ENCODE peak calls at places on chromosomes 6 and 20, in ten cellular contexts. K, N, L, U, P, I, X, B, A and H are unnamed samples.

GRCh38 chr6:142478117-142478516 is 176.3 kb downstream of the ADGRG6 start:
- DNase-seq in K (peak), N (no peak), L (no peak), U (peak), P (peak), I (no peak), X (no peak), B (peak), A (no peak), H (no peak)

GRCh38 chr6:44133003-44133931 is 5.9 kb downstream of the TMEM63B start:
- DNase-seq in K (peak), N (no peak), L (no peak), U (peak), P (no peak), I (peak), X (no peak), B (no peak), A (no peak), H (no peak)

GRCh38 chr6:160348552-160349441 is 619 bp downstream of the SLC22A3 start:
- DNase-seq in K (no peak), N (no peak), L (no peak), U (no peak), P (peak), I (no peak), X (no peak), B (no peak), A (no peak), H (no peak)

GRCh38 chr6:111798281-111798725 is 74.9 kb downstream of the FYN start:
- DNase-seq in K (no peak), N (no peak), L (no peak), U (no peak), P (no peak), I (no peak), X (no peak), B (no peak), A (no peak), H (no peak)

GRCh38 chr20:43920797-43921196 is 6.1 kb downstream of the TOX2 start:
- DNase-seq in K (no peak), N (no peak), L (no peak), U (no peak), P (no peak), I (no peak), X (no peak), B (no peak), A (no peak), H (no peak)

GRCh38 chr6:2843138-2843740 is 1.6 kb upstream of the SERPINB1 start:
- DNase-seq in K (no peak), N (no peak), L (no peak), U (no peak), P (no peak), I (no peak), X (no peak), B (no peak), A (no peak), H (no peak)

GRCh38 chr6:167161895-167162467 is 4.2 kb upstream of the GPR31 start:
- DNase-seq in K (no peak), N (no peak), L (no peak), U (no peak), P (no peak), I (no peak), X (no peak), B (no peak), A (no peak), H (no peak)

GRCh38 chr6:31965700-31966099 is 6.2 kb downstream of the DXO start:
- DNase-seq in K (no peak), N (no peak), L (peak), U (no peak), P (no peak), I (no peak), X (no peak), B (no peak), A (no peak), H (no peak)

GRCh38 chr6:25497383-25497782 is 154.6 kb upstream of the SCGN start:
- DNase-seq in K (no peak), N (no peak), L (no peak), U (no peak), P (no peak), I (no peak), X (no peak), B (no peak), A (no peak), H (no peak)

GRCh38 chr6:14671261-14671681 is 553.7 kb downstream of the CD83 start:
- DNase-seq in K (peak), N (peak), L (no peak), U (no peak), P (no peak), I (no peak), X (no peak), B (no peak), A (no peak), H (no peak)

GRCh38 chr20:63750807-63751470 is 11.4 kb downstream of the SLC2A4RG start:
- DNase-seq in K (no peak), N (no peak), L (peak), U (no peak), P (peak), I (no peak), X (no peak), B (no peak), A (peak), H (no peak)

GRCh38 chr20:57573893-57574292 is 13.0 kb downstream of the PCK1 start:
- DNase-seq in K (no peak), N (no peak), L (peak), U (no peak), P (no peak), I (no peak), X (no peak), B (no peak), A (no peak), H (no peak)

GRCh38 chr20:21505161-21505809 is 8.6 kb downstream of the NKX2-2 start:
- DNase-seq in K (peak), N (no peak), L (peak), U (peak), P (peak), I (no peak), X (peak), B (peak), A (peak), H (peak)

GRCh38 chr6:106849130-106849529 is 125.4 kb downstream of the CD24 start:
- DNase-seq in K (no peak), N (no peak), L (no peak), U (no peak), P (no peak), I (no peak), X (no peak), B (no peak), A (no peak), H (no peak)

GRCh38 chr20:60304026-60304590 is 345.9 kb downstream of the CDH26 start:
- DNase-seq in K (no peak), N (no peak), L (no peak), U (no peak), P (no peak), I (no peak), X (no peak), B (no peak), A (no peak), H (no peak)

GRCh38 chr20:55472704-55473103 is 532.6 kb downstream of the CBLN4 start:
- DNase-seq in K (no peak), N (no peak), L (no peak), U (no peak), P (no peak), I (no peak), X (no peak), B (no peak), A (no peak), H (no peak)

GRCh38 chr20:7585126-7585679 is 355.1 kb downstream of the HAO1 start:
- DNase-seq in K (no peak), N (no peak), L (no peak), U (no peak), P (no peak), I (peak), X (no peak), B (no peak), A (no peak), H (no peak)

GRCh38 chr6:13923527-13924145 is 1.1 kb upstream of the RNF182 start:
- DNase-seq in K (peak), N (peak), L (no peak), U (no peak), P (no peak), I (no peak), X (no peak), B (no peak), A (no peak), H (no peak)

GRCh38 chr20:50191566-50192363 is 1.1 kb downstream of the CEBPB start:
- DNase-seq in K (peak), N (no peak), L (peak), U (peak), P (peak), I (peak), X (peak), B (no peak), A (peak), H (peak)

GRCh38 chr6:25050356-25050755 is 114.6 kb upstream of the RIPOR2 start:
- DNase-seq in K (peak), N (peak), L (no peak), U (no peak), P (peak), I (no peak), X (peak), B (no peak), A (peak), H (peak)

GRCh38 chr20:24692429-24693190 is 223.2 kb downstream of the SYNDIG1 start:
- DNase-seq in K (no peak), N (no peak), L (peak), U (no peak), P (no peak), I (no peak), X (no peak), B (no peak), A (no peak), H (no peak)

GRCh38 chr6:13006578-13007300 is 290.2 kb downstream of the PHACTR1 start:
- DNase-seq in K (peak), N (no peak), L (no peak), U (no peak), P (no peak), I (no peak), X (no peak), B (no peak), A (no peak), H (no peak)

GRCh38 chr6:27894839-27895762 is 17.1 kb downstream of the OR2B2 start:
- DNase-seq in K (peak), N (no peak), L (no peak), U (peak), P (peak), I (peak), X (peak), B (peak), A (peak), H (peak)